ENCODE peak calls at places on chromosomes 13 and 19, in eight cellular contexts. V is activated CD4-positive, alpha-beta T cell treated with anti-CD3 and anti-CD28 coated beads, Interleukin-2, amount 10 ng/mL, durations not matched to agents 7 days and 5 days; G is progenitor cell of endocrine pancreas; E is lower leg skin; U is HCEC 1CT; K is endodermal cell; O is naive thymus-derived CD8-positive, alpha-beta T cell; H is GM23338. B is an unnamed sample.

GRCh38 chr13:62119739-62120700 is 704.4 kb upstream of the PCDH20 start:
- DNase-seq in V (no peak), G (no peak), E (no peak), U (peak; percentile 1), K (no peak), O (no peak), H (peak; percentile 43), B (peak; percentile 27)

GRCh38 chr19:56705939-56706338 is 34.4 kb upstream of the ZNF835 start:
- DNase-seq in V (no peak), G (no peak), E (no peak), U (no peak), K (no peak), O (no peak), H (no peak), B (no peak)

GRCh38 chr13:57925250-57925649 is 293.7 kb downstream of the PCDH17 start:
- DNase-seq in V (no peak), G (no peak), E (no peak), U (no peak), K (no peak), O (no peak), H (no peak), B (peak; percentile 20)

GRCh38 chr19:45149129-45149528 is 11.7 kb downstream of the NKPD1 start:
- DNase-seq in V (no peak), G (no peak), E (no peak), U (no peak), K (no peak), O (no peak), H (no peak), B (no peak)

GRCh38 chr13:94345374-94346195 is 133.9 kb downstream of the DCT start:
- DNase-seq in V (peak; percentile 12), G (no peak), E (no peak), U (peak; percentile 14), K (no peak), O (no peak), H (no peak), B (peak; percentile 74)

GRCh38 chr19:13930402-13930801 is 7.8 kb downstream of the PODNL1 start:
- DNase-seq in V (no peak), G (no peak), E (no peak), U (no peak), K (no peak), O (no peak), H (no peak), B (no peak)

GRCh38 chr13:94006271-94006670 is 473.2 kb downstream of the DCT start:
- DNase-seq in V (no peak), G (no peak), E (no peak), U (no peak), K (no peak), O (no peak), H (peak; percentile 6), B (no peak)

GRCh38 chr19:38061294-38061693 is 154.3 kb downstream of the SIPA1L3 start:
- DNase-seq in V (no peak), G (no peak), E (no peak), U (peak; percentile 92), K (no peak), O (no peak), H (no peak), B (peak; percentile 64)

GRCh38 chr19:22286151-22286810 is at the start of gene ZNF729:
- DNase-seq in V (no peak), G (no peak), E (no peak), U (no peak), K (no peak), O (no peak), H (no peak), B (no peak)

GRCh38 chr13:29924951-29925350 is 74.5 kb upstream of the UBL3 start:
- DNase-seq in V (no peak), G (no peak), E (no peak), U (no peak), K (no peak), O (no peak), H (no peak), B (no peak)

GRCh38 chr19:9309974-9310446 is 372 bp upstream of the ZNF699 start:
- DNase-seq in V (no peak), G (peak; percentile 76), E (peak; percentile 98), U (peak; percentile 86), K (peak; percentile 98), O (no peak), H (peak; percentile 99), B (peak; percentile 93)

GRCh38 chr13:70568571-70568970 is 460.3 kb upstream of the KLHL1 start:
- DNase-seq in V (no peak), G (no peak), E (no peak), U (no peak), K (no peak), O (no peak), H (peak; percentile 63), B (peak; percentile 54)

GRCh38 chr13:43934273-43934672 is 54.6 kb downstream of the LACC1 start:
- DNase-seq in V (no peak), G (no peak), E (no peak), U (peak; percentile 2), K (no peak), O (no peak), H (no peak), B (no peak)

GRCh38 chr13:36357692-36358091 is 11.5 kb upstream of the SPART start:
- DNase-seq in V (no peak), G (no peak), E (no peak), U (no peak), K (no peak), O (no peak), H (no peak), B (no peak)

GRCh38 chr13:75250526-75251183 is 231.3 kb downstream of the TBC1D4 start:
- DNase-seq in V (no peak), G (no peak), E (no peak), U (peak; percentile 56), K (no peak), O (no peak), H (no peak), B (peak; percentile 61)

GRCh38 chr13:109157275-109157674 is 527.9 kb downstream of the MYO16 start:
- DNase-seq in V (no peak), G (no peak), E (no peak), U (no peak), K (peak; percentile 71), O (no peak), H (peak; percentile 72), B (no peak)

GRCh38 chr19:57850553-57851017 is 926 bp downstream of the ZNF587 start:
- DNase-seq in V (no peak), G (no peak), E (no peak), U (peak; percentile 31), K (peak; percentile 72), O (no peak), H (peak; percentile 86), B (peak; percentile 21)

B was measured in MCF 10A.